ENCODE peak calls at places on chromosomes 13 and 19, in seven cellular contexts. W is neuronal stem cell, A is hepatocyte, J is GM23248, B is Karpas-422, G is neural progenitor cell, M is astrocyte. Y is an unnamed sample.
A peak's percentile ranks its signal among the peaks of the same experiment; 100 is the strongest.

GRCh38 chr13:41544824-41545707 is 87.7 kb downstream of the RGCC start:
- DNase-seq in M (peak; percentile 74), W (no peak), B (no peak), G (no peak), A (no peak), J (peak; percentile 61), Y (peak; percentile 26)

GRCh38 chr13:20387441-20387971 is 138.2 kb downstream of the CRYL1 start:
- DNase-seq in W (no peak), B (no peak), J (peak; percentile 46), M (peak; percentile 51), G (no peak), A (no peak), Y (no peak)

GRCh38 chr19:5397804-5398692 is 57.2 kb upstream of the ZNRF4 start:
- DNase-seq in A (peak; percentile 43), J (peak; percentile 55), W (peak; percentile 81), M (no peak), G (peak; percentile 96), B (peak; percentile 66), Y (no peak)

GRCh38 chr13:110340812-110341444 is 33.8 kb downstream of the COL4A2 start:
- DNase-seq in M (peak; percentile 84), B (no peak), W (no peak), A (peak; percentile 51), J (peak; percentile 65), G (no peak), Y (peak; percentile 97)

GRCh38 chr13:24668955-24669354 is 11.3 kb upstream of the ATP12A start:
- DNase-seq in J (peak; percentile 42), A (no peak), W (no peak), M (no peak), G (no peak), B (peak; percentile 27), Y (no peak)

GRCh38 chr13:94662274-94662945 is 49.9 kb downstream of the SOX21 start:
- DNase-seq in B (no peak), G (no peak), J (no peak), A (no peak), W (no peak), M (no peak), Y (no peak)

GRCh38 chr19:30530751-30531150 is 158.6 kb downstream of the ZNF536 start:
- DNase-seq in W (no peak), A (no peak), B (no peak), M (no peak), G (no peak), J (no peak), Y (no peak)

GRCh38 chr19:40523322-40524047 is 53.2 kb upstream of the SHKBP1 start:
- DNase-seq in B (peak; percentile 92), M (peak; percentile 22), J (peak; percentile 78), A (peak; percentile 86), W (peak; percentile 56), G (peak; percentile 83), Y (peak; percentile 55)

GRCh38 chr19:1074512-1075283 is 7.7 kb downstream of the ARHGAP45 start:
- DNase-seq in B (peak; percentile 97), W (no peak), G (no peak), A (no peak), M (no peak), J (no peak), Y (no peak)

GRCh38 chr13:50915562-50915961 is 6.0 kb downstream of the RNASEH2B start:
- DNase-seq in G (peak; percentile 48), J (no peak), W (no peak), B (peak; percentile 74), A (no peak), M (no peak), Y (no peak)

GRCh38 chr13:38766799-38767198 is 79.9 kb downstream of the FREM2 start:
- DNase-seq in J (no peak), M (no peak), G (no peak), W (no peak), B (no peak), A (no peak), Y (no peak)

GRCh38 chr19:13770013-13770635 is 4.1 kb upstream of the C19orf53 start:
- DNase-seq in A (no peak), M (no peak), G (no peak), J (no peak), W (no peak), B (no peak), Y (no peak)

GRCh38 chr13:78753457-78753856 is 94.5 kb upstream of the OBI1 start:
- DNase-seq in J (no peak), G (no peak), W (no peak), B (no peak), A (no peak), M (no peak), Y (no peak)

GRCh38 chr19:35341006-35341405 is 6.7 kb upstream of the FFAR1 start:
- DNase-seq in W (no peak), J (no peak), M (no peak), A (no peak), B (no peak), G (no peak), Y (no peak)

GRCh38 chr19:35340431-35340830 is 7.3 kb upstream of the FFAR1 start:
- DNase-seq in W (no peak), A (no peak), M (no peak), G (no peak), B (no peak), J (no peak), Y (no peak)

GRCh38 chr19:35342430-35342829 is 5.3 kb upstream of the FFAR1 start:
- DNase-seq in G (no peak), M (no peak), J (no peak), A (no peak), W (no peak), B (no peak), Y (no peak)

GRCh38 chr19:35344511-35345031 is 3.1 kb upstream of the FFAR1 start:
- DNase-seq in G (no peak), B (peak; percentile 24), M (no peak), J (no peak), W (no peak), A (no peak), Y (no peak)

DNA sequence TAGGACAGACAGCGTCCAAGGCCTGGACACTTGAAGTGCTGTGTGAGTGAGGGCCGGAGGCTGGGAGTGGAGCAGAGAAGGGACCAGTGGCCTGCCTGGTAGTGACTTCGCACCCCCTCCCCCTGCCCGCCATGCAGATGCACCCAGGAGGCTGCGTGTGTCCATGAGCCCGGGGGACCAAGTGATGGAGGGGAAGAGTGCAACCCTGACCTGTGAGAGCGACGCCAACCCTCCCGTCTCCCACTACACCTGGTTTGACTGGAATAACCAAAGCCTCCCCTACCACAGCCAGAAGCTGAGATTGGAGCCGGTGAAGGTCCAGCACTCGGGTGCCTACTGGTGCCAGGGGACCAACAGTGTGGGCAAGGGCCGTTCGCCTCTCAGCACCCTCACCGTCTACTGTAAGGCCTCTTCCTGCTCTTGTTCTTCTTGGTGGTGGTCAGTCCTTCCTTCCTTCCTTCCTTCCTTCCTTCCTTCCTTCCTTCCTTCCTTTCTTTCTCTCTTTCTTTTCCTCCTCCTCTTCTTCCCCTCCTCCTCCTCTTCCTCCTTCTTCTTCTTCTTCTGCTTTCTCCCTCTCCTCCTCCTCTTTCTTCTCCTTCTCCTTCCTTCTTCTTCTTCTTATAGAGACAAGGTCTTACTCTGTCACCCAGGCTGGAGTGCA is 6.0 kb upstream of the FFAR1 start:
- DNase-seq in B (no peak), M (no peak), J (no peak), G (no peak), A (no peak), W (no peak), Y (no peak)
- H3K36me3 ChIP-seq in B (peaks cover 28% of the 10 kb centered on the region), M (no peaks in the 10 kb centered on the region), J (no peaks in the 10 kb centered on the region), G (no peaks in the 10 kb centered on the region), A (no peaks in the 10 kb centered on the region), W (no peaks in the 10 kb centered on the region), Y (no peaks in the 10 kb centered on the region)

GRCh38 chr13:30363725-30364124 is 56.4 kb upstream of the KATNAL1 start:
- DNase-seq in W (no peak), B (no peak), A (no peak), J (no peak), M (no peak), G (no peak), Y (no peak)
- H2AFZ ChIP-seq in W (peak overlapping the region; percentile 38), B (no peak overlapping the region), A (peak overlapping the region; percentile 3), J (peak overlapping the region; percentile 91), M (peak overlapping the region; percentile 73), G (peak overlapping the region; percentile 44), Y (peak overlapping the region; percentile 2)

GRCh38 chr13:37642201-37642600 is 43.6 kb upstream of the POSTN start:
- DNase-seq in M (no peak), B (no peak), J (no peak), W (no peak), G (no peak), A (no peak), Y (no peak)
- H3K4me1 ChIP-seq in M (peaks cover 10% of the 10 kb centered on the region), B (no peaks in the 10 kb centered on the region), J (peaks cover 9% of the 10 kb centered on the region), W (peaks cover 4% of the 10 kb centered on the region), G (peaks cover 25% of the 10 kb centered on the region), A (peaks cover 4% of the 10 kb centered on the region), Y (no peaks in the 10 kb centered on the region)

GRCh38 chr19:38285567-38285966 is 18.5 kb upstream of the C19orf33 start:
- DNase-seq in B (no peak), J (peak; percentile 87), A (no peak), W (no peak), G (no peak), M (no peak), Y (no peak)
- H3K36me3 ChIP-seq in B (no peaks in the 10 kb centered on the region), J (no peaks in the 10 kb centered on the region), A (no peaks in the 10 kb centered on the region), W (peaks cover 2% of the 10 kb centered on the region), G (no peaks in the 10 kb centered on the region), M (no peaks in the 10 kb centered on the region), Y (peaks cover 40% of the 10 kb centered on the region)

DNA sequence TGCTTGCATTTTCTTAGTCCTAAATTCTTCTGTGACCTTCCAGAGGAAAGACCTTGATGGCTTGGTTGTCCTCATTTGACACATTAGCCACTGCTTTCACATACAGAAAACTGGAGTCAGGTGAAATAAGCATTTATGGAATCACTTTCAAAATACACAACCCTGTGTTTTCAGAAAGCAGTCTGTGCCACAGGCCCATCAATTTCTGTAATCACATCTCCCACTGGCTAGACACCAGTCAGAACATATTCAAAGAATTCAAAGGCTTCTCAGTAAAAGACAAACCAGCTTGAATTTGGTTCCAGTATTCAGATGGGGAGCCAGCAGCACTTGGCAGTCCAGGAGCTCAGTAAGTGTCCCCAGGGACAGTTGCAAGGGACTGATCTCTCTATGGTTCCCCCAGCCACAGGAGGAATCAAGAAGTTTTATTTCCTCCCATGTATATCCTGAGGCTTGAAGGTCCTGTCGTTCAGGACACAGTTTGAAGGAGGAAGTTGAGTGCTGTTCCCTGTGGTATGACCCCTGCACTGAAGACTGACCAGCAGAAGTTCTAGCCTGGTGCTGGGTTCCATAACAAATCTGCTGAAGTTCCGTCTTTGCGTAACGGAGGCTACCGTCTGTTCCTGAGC is 214.3 kb downstream of the FOXO1 start:
- DNase-seq in G (no peak), W (no peak), J (no peak), M (no peak), A (no peak), B (no peak), Y (no peak)
- H2AFZ ChIP-seq in G (no peak overlapping the region), W (no peak overlapping the region), J (no peak overlapping the region), M (no peak overlapping the region), A (no peak overlapping the region), B (no peak overlapping the region), Y (no peak overlapping the region)

DNA sequence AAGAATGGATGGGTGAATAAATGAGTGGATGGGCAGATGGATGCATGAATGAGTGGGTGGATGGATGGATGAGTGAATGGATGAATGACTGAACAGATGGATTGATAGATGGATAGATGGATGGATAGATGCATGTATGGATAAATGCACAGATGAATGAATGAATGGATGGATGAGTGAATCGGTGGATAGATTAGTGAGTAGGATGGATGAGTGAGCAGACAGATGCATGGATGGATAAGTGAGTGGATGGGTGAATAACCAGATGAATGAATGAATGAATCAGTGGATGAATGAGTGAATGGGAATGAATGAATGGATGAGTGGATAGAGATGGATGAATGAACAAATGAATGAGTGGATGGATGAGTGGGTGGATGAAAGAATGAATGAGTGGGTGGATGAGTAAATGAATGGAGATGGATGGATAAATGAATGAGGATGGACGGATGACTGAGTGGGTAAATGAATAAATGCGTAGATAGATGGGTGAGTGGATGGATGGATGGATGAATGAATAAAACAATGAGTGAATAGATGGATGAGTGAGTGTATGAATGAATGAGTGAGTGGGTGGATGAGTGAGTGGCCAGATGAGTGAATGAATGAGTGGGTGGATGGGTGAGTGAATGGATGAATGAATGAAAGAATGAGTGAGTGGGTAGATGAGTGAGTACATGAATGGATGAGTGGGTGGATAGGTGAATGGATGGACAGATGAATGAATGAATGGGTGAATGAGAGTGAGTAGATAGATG is 13.0 kb downstream of the GAS6 start:
- DNase-seq in G (no peak), M (no peak), W (no peak), J (no peak), A (no peak), B (no peak), Y (no peak)
- H3K4me1 ChIP-seq in G (no peaks in the 10 kb centered on the region), M (peaks cover 32% of the 10 kb centered on the region), W (peaks cover 19% of the 10 kb centered on the region), J (peaks cover 26% of the 10 kb centered on the region), A (peaks cover 25% of the 10 kb centered on the region), B (no peaks in the 10 kb centered on the region), Y (peaks cover 56% of the 10 kb centered on the region)

Y was measured in mesenchymal stem cell.